ENCODE peak calls at places on chromosome 20, in four cellular contexts. H is GM23338, U is tibial nerve, R is psoas muscle. C is an unnamed sample.

GRCh38 chr20:47274449-47275108 is 81.9 kb downstream of the ZMYND8 start:
- DNase-seq in U (peak; percentile 30), H (no peak), R (no peak), C (no peak)

GRCh38 chr20:50346372-50347347 is 156.0 kb downstream of the CEBPB start:
- DNase-seq in R (peak; percentile 85), U (peak; percentile 83), H (no peak), C (no peak)

GRCh38 chr20:17326096-17326495 is 99.3 kb downstream of the PCSK2 start:
- DNase-seq in U (no peak), R (no peak), H (no peak), C (no peak)

GRCh38 chr20:2858591-2858990 is 14.7 kb upstream of the PTPRA start:
- DNase-seq in U (no peak), R (no peak), H (no peak), C (no peak)

GRCh38 chr20:52104546-52105044 is 87.0 kb downstream of the ZFP64 start:
- DNase-seq in R (no peak), U (no peak), H (peak; percentile 88), C (no peak)

GRCh38 chr20:33280775-33281174 is 2.2 kb upstream of the BPIFB1 start:
- DNase-seq in U (no peak), R (no peak), H (no peak), C (no peak)

GRCh38 chr20:15902493-15902892 is 670.8 kb downstream of the KIF16B start:
- DNase-seq in H (peak; percentile 68), R (no peak), U (no peak), C (no peak)

GRCh38 chr20:45963059-45964011 is 8.7 kb downstream of the ZNF335 start:
- DNase-seq in H (peak; percentile 81), R (no peak), U (peak; percentile 50), C (peak; percentile 23)

GRCh38 chr20:63253438-63254236 is 626 bp downstream of the NKAIN4 start:
- DNase-seq in H (peak; percentile 84), R (no peak), U (no peak), C (no peak)

GRCh38 chr20:16752082-16752481 is 3.9 kb downstream of the OTOR start:
- DNase-seq in H (no peak), U (no peak), R (no peak), C (no peak)

GRCh38 chr20:12925214-12925755 is 83.5 kb upstream of the SPTLC3 start:
- DNase-seq in H (peak; percentile 85), R (no peak), U (peak; percentile 24), C (peak; percentile 5)

GRCh38 chr20:45945678-45946148 is 11.2 kb downstream of the PCIF1 start:
- DNase-seq in U (no peak), R (no peak), H (no peak), C (no peak)

GRCh38 chr20:52529856-52530255 is 338.3 kb upstream of the ZFP64 start:
- DNase-seq in H (no peak), U (no peak), R (no peak), C (no peak)

GRCh38 chr20:47666304-47666703 is 119.0 kb downstream of the SULF2 start:
- DNase-seq in R (no peak), H (no peak), U (no peak), C (no peak)

GRCh38 chr20:15889073-15889923 is 684.0 kb downstream of the KIF16B start:
- DNase-seq in R (no peak), U (no peak), H (no peak), C (no peak)

GRCh38 chr20:49559411-49560081 is 8.4 kb downstream of the PTGIS start:
- DNase-seq in U (peak; percentile 57), H (no peak), R (peak; percentile 48), C (no peak)

GRCh38 chr20:3612795-3613560 is 50.2 kb downstream of the GFRA4 start:
- DNase-seq in R (no peak), H (no peak), U (no peak), C (no peak)

GRCh38 chr20:43665466-43666176 is 1.3 kb upstream of the MYBL2 start:
- DNase-seq in R (no peak), U (no peak), H (no peak), C (no peak)

GRCh38 chr20:39050555-39050902 is 88.4 kb downstream of the DHX35 start:
- DNase-seq in R (no peak), H (no peak), U (no peak), C (no peak)

GRCh38 chr20:62065669-62066338 is at the start of gene TAF4:
- DNase-seq in R (peak; percentile 82), U (peak; percentile 52), H (peak; percentile 80), C (peak; percentile 79)

GRCh38 chr20:9912858-9913434 is 74.1 kb upstream of the PAK5 start:
- DNase-seq in U (peak; percentile 53), R (peak; percentile 17), H (peak; percentile 64), C (no peak)

GRCh38 chr20:44572551-44573500 is 9.6 kb upstream of the PKIG start:
- DNase-seq in U (no peak), R (peak; percentile 44), H (no peak), C (no peak)

DNA sequence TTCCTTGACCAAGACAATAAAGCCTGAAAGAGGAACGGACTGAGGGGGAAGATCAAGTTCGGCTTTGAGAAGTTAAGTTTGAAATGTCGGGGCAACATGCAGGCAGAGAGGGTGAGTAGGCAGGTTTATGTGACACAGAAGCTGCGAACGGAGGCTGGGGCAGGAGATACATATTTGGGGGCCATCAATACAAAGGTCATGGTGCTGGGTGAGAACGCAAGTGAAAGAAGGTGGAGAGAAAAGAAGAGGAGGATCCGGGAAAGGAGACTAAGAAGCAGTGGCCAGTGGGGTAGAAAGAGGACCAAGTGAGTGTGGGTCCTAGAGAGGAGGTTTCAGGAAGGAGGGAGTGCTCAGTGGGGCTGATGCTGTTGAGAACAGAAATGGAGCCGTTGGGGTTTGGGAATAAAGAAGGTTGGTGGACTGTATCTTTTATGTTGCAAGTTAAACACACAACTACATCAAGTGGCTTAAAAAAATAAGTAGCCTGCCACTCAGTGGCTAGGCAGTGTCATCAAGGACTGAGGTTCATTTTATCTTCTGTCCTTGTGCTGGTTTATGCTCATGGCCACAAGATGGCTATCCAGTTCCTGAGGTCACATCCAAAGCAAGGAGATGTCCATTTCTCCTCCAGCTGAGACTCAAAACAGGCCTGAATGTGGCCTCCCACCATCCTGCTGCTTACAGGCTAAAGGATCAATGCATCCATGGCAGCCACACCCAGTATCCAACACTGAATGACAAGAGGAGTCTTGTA is 1.7 kb upstream of the BLCAP start:
- DNase-seq in H (no peak), U (no peak), R (no peak), C (no peak)
- H3K4me3 ChIP-seq in H (no peak overlapping the region), U (no peak overlapping the region), R (peak overlapping the region; percentile 100), C (no peak overlapping the region)

GRCh38 chr20:58702859-58703648 is 10.5 kb downstream of the NPEPL1 start:
- DNase-seq in H (no peak), U (no peak), R (no peak), C (no peak)
- H3K4me3 ChIP-seq in H (no peak overlapping the region), U (no peak overlapping the region), R (no peak overlapping the region), C (no peak overlapping the region)

DNA sequence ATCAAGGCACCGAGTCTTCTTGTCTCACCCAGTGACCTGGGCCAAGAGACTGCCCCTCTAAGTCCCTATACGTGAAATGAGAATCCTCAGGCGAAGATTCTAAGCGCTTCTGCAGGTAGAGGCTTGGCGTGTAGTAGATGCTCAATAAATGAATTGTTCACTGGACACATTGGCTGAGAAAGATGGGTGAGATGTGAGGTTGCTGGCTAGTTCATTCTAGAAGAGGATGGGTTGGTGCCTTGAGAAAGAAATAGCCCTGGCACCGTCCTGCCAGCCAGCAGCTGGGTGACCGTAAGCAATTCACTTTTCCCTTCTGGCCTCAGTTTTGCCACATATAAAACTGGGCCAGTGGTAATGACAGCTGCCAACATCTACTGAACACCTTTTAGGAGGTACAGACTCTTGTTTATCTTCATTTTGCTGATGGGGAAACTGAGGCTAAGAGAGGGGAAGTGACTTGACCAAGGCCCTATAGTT is 1.4 kb downstream of the SRC start:
- DNase-seq in H (no peak), R (no peak), U (no peak), C (no peak)
- H3K4me3 ChIP-seq in H (peak overlapping the region; percentile 67), R (no peak overlapping the region), U (peak overlapping the region; percentile 78), C (no peak overlapping the region)

GRCh38 chr20:57326667-57327455 is 2.7 kb upstream of the SPO11 start:
- DNase-seq in R (no peak), U (no peak), H (peak; percentile 21), C (no peak)
- H3K4me3 ChIP-seq in R (no peak overlapping the region), U (no peak overlapping the region), H (no peak overlapping the region), C (no peak overlapping the region)

DNA sequence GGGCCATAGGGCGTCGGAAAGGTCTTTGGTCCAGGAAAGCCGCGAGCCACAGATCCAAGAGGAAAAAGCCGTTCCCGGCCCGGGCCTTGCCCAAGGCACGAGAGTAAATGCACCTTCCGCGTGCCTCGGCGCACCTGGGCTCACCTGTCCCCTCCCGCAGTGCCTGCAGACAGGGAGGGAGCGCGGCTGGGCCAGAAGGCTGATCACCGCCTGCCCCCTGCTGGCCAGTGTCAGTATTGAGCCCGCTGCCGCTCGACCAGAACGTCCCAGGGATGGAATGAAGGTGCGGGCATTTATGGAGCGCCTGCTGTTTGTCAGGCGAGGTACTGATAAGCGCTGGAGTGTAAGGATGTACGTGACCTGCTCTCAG is 679 bp upstream of the LPIN3 start:
- DNase-seq in H (peak; percentile 97), U (peak; percentile 89), R (peak; percentile 81), C (peak; percentile 81)
- H3K4me3 ChIP-seq in H (peak overlapping the region; percentile 55), U (peak overlapping the region; percentile 55), R (peak overlapping the region; percentile 52), C (peak overlapping the region; percentile 28)